ENCODE peak calls at places on chromosomes 16 and 17, in eight cellular contexts. Y is uterus, R is neural progenitor cell, G is heart left ventricle, L is lung, C is IMR-90, D is psoas muscle, A is A549. B is an unnamed sample.

GRCh38 chr17:61397086-61397842 is 2.4 kb upstream of the TBX2 start:
- DNase-seq in Y (no peak), R (peak; percentile 82), G (no peak), L (no peak), C (peak; percentile 72), D (no peak), A (no peak), B (no peak)

GRCh38 chr16:88920618-88921602 is 54.5 kb upstream of the PABPN1L start:
- DNase-seq in Y (peak; percentile 67), R (no peak), G (peak; percentile 87), L (peak; percentile 62), C (peak; percentile 61), D (peak; percentile 78), A (no peak), B (peak; percentile 85)

GRCh38 chr17:69501591-69502468 is 87.3 kb downstream of the MAP2K6 start:
- DNase-seq in Y (no peak), R (peak; percentile 27), G (peak; percentile 27), L (peak; percentile 44), C (peak; percentile 90), D (peak; percentile 34), A (peak; percentile 63), B (no peak)

GRCh38 chr17:74417178-74418045 is 14.5 kb upstream of the GPRC5C start:
- DNase-seq in Y (no peak), R (no peak), G (no peak), L (no peak), C (no peak), D (peak; percentile 42), A (peak; percentile 90), B (no peak)

GRCh38 chr17:144936-145670 is 7.7 kb downstream of the SCGB1C2 start:
- DNase-seq in Y (peak; percentile 9), R (no peak), G (no peak), L (no peak), C (no peak), D (peak; percentile 2), A (no peak), B (peak; percentile 6)

GRCh38 chr17:77802811-77803220 is 155.7 kb upstream of the TNRC6C start:
- DNase-seq in Y (peak; percentile 55), R (peak; percentile 77), G (peak; percentile 33), L (no peak), C (peak; percentile 24), D (no peak), A (no peak), B (no peak)

GRCh38 chr17:75455896-75456416 is 479 bp upstream of the TMEM94 start:
- DNase-seq in Y (no peak), R (no peak), G (peak; percentile 32), L (peak; percentile 41), C (no peak), D (peak; percentile 32), A (no peak), B (no peak)

GRCh38 chr17:50469005-50469605 is 425 bp upstream of the CHAD start:
- DNase-seq in Y (no peak), R (peak; percentile 39), G (no peak), L (no peak), C (no peak), D (no peak), A (no peak), B (no peak)

GRCh38 chr17:3890082-3890892 is 2.6 kb downstream of the CAMKK1 start:
- DNase-seq in Y (peak; percentile 95), R (no peak), G (peak; percentile 84), L (peak; percentile 60), C (peak; percentile 91), D (peak; percentile 84), A (peak; percentile 90), B (peak; percentile 48)

GRCh38 chr16:27515874-27516353 is 33.8 kb downstream of the GTF3C1 start:
- DNase-seq in Y (no peak), R (peak; percentile 51), G (no peak), L (no peak), C (no peak), D (no peak), A (peak; percentile 48), B (no peak)

GRCh38 chr16:680967-681745 is 946 bp downstream of the STUB1 start:
- DNase-seq in Y (no peak), R (peak; percentile 53), G (peak; percentile 68), L (no peak), C (peak; percentile 49), D (peak; percentile 68), A (peak; percentile 69), B (no peak)

GRCh38 chr17:17506893-17507464 is 10.8 kb upstream of the RASD1 start:
- DNase-seq in Y (no peak), R (no peak), G (peak; percentile 93), L (no peak), C (no peak), D (peak; percentile 59), A (no peak), B (peak; percentile 70)

GRCh38 chr17:63830904-63831491 is 3.5 kb upstream of the FTSJ3 start:
- DNase-seq in Y (no peak), R (no peak), G (no peak), L (no peak), C (no peak), D (no peak), A (no peak), B (no peak)

GRCh38 chr17:28330671-28331070 is 4.6 kb downstream of the IFT20 start:
- DNase-seq in Y (no peak), R (no peak), G (no peak), L (no peak), C (no peak), D (no peak), A (no peak), B (no peak)

GRCh38 chr16:85986931-85987749 is 88.2 kb downstream of the IRF8 start:
- DNase-seq in Y (no peak), R (peak; percentile 69), G (no peak), L (no peak), C (no peak), D (no peak), A (no peak), B (no peak)

GRCh38 chr17:44095647-44096496 is 25.3 kb downstream of the G6PC3 start:
- DNase-seq in Y (peak; percentile 76), R (peak; percentile 92), G (peak; percentile 86), L (peak; percentile 51), C (peak; percentile 93), D (peak; percentile 68), A (peak; percentile 94), B (peak; percentile 71)

GRCh38 chr16:31148281-31148728 is 1.6 kb downstream of the PRSS36 start:
- DNase-seq in Y (no peak), R (peak; percentile 34), G (no peak), L (peak; percentile 79), C (no peak), D (no peak), A (no peak), B (no peak)

GRCh38 chr17:802481-802880 is 20.3 kb downstream of the MRM3 start:
- DNase-seq in Y (no peak), R (no peak), G (peak; percentile 22), L (no peak), C (no peak), D (no peak), A (no peak), B (no peak)

GRCh38 chr16:89322381-89323119 is 105.0 kb downstream of the ZNF778 start:
- DNase-seq in Y (peak; percentile 62), R (peak; percentile 61), G (peak; percentile 57), L (peak; percentile 72), C (peak; percentile 82), D (peak; percentile 86), A (peak; percentile 60), B (no peak)

GRCh38 chr16:48203974-48204824 is 39.9 kb upstream of the LONP2 start:
- DNase-seq in Y (no peak), R (no peak), G (no peak), L (no peak), C (no peak), D (no peak), A (peak; percentile 44), B (no peak)

GRCh38 chr17:57548421-57549385 is 196.4 kb downstream of the CCDC182 start:
- DNase-seq in Y (peak; percentile 46), R (no peak), G (no peak), L (no peak), C (no peak), D (no peak), A (no peak), B (no peak)

GRCh38 chr16:49699718-49700117 is 156.2 kb downstream of the ZNF423 start:
- DNase-seq in Y (no peak), R (no peak), G (no peak), L (no peak), C (no peak), D (no peak), A (no peak), B (peak; percentile 32)

DNA sequence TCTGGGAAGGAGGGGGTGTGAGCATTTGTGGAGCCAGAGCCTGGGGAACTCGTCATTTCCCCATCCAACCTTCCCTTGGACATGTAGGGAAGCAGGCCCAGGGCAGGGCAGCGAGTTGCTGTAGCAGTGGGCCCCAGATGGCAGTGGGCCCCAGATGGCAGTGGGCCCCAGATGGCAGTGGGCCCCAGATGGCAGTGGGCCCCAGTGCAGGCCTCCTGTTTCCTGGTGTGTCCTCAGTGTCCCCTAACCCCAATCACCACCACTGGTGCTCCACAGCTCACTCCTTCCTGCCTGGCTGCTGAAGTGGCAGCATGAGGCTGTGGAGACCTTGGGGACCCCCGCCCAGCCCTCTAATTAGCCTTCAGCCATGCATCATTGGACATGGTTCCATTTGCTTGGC is 4.5 kb downstream of the KCNJ12 start:
- DNase-seq in Y (no peak), R (no peak), G (no peak), L (no peak), C (no peak), D (no peak), A (no peak), B (no peak)
- H3K27ac ChIP-seq in Y (no peak overlapping the region), R (no peak overlapping the region), G (no peak overlapping the region), L (no peak overlapping the region), C (no peak overlapping the region), D (no peak overlapping the region), A (no peak overlapping the region), B (no peak overlapping the region)

GRCh38 chr17:59238904-59239303 is 18.6 kb downstream of the GDPD1 start:
- DNase-seq in Y (no peak), R (no peak), G (no peak), L (no peak), C (no peak), D (no peak), A (no peak), B (no peak)

GRCh38 chr17:59244081-59244480 is 23.8 kb downstream of the GDPD1 start:
- DNase-seq in Y (no peak), R (no peak), G (no peak), L (no peak), C (no peak), D (no peak), A (no peak), B (no peak)
- TF ChIP-seq CTCF in Y (no peak), R (no peak), G (no peak), L (no peak), C (no peak), D (no peak), A (no peak), B (no peak)

GRCh38 chr17:82442643-82443464 is 7.7 kb downstream of the CYBC1 start:
- DNase-seq in Y (no peak), R (no peak), G (no peak), L (no peak), C (no peak), D (no peak), A (no peak), B (no peak)
- H3K4me1 ChIP-seq in Y (peaks cover 4% of the 10 kb centered on the region), R (no peaks in the 10 kb centered on the region), G (no peaks in the 10 kb centered on the region), L (no peaks in the 10 kb centered on the region), C (no peaks in the 10 kb centered on the region), D (peaks cover 7% of the 10 kb centered on the region), A (no peaks in the 10 kb centered on the region), B (peaks cover 15% of the 10 kb centered on the region)

GRCh38 chr16:6190756-6191155 is 1093.2 kb upstream of the EEF2KMT start:
- DNase-seq in Y (no peak), R (no peak), G (no peak), L (no peak), C (no peak), D (no peak), A (no peak), B (no peak)

GRCh38 chr16:6193718-6194117 is 1096.1 kb upstream of the EEF2KMT start:
- DNase-seq in Y (no peak), R (peak; percentile 89), G (no peak), L (no peak), C (no peak), D (no peak), A (no peak), B (no peak)

GRCh38 chr16:6195966-6196365 is 1098.4 kb upstream of the EEF2KMT start:
- DNase-seq in Y (no peak), R (peak; percentile 5), G (no peak), L (no peak), C (no peak), D (no peak), A (no peak), B (no peak)
- H3K27ac ChIP-seq in Y (no peak overlapping the region), R (no peak overlapping the region), G (no peak overlapping the region), L (no peak overlapping the region), C (no peak overlapping the region), D (no peak overlapping the region), A (no peak overlapping the region), B (no peak overlapping the region)